ENCODE peak calls at places on chromosomes 11 and 22, in seven cellular contexts. Q, D, B, F, G, V and U are unnamed samples.

GRCh38 chr11:68445531-68446035 is 15.0 kb upstream of the PPP6R3 start:
- DNase-seq in Q (no peak), G (no peak), F (no peak), V (no peak), D (no peak), B (no peak), U (no peak)

GRCh38 chr11:91219501-91219900 is 996.7 kb upstream of the CHORDC1 start:
- DNase-seq in V (no peak), D (no peak), Q (no peak), G (no peak), B (no peak), F (peak; percentile 42), U (no peak)

GRCh38 chr11:10625281-10625981 is 57.0 kb upstream of the LYVE1 start:
- DNase-seq in D (no peak), F (no peak), G (no peak), B (no peak), V (no peak), Q (no peak), U (no peak)

GRCh38 chr22:32751065-32751739 is 50.3 kb upstream of the TIMP3 start:
- DNase-seq in G (no peak), Q (no peak), V (no peak), D (no peak), B (no peak), F (no peak), U (no peak)

GRCh38 chr11:62721994-62722393 is 5.3 kb downstream of the HNRNPUL2 start:
- DNase-seq in F (no peak), Q (peak; percentile 24), G (no peak), D (no peak), V (peak; percentile 68), B (no peak), U (no peak)

GRCh38 chr22:20918663-20919220 is 1.5 kb downstream of the CRKL start:
- DNase-seq in F (no peak), D (no peak), G (no peak), B (no peak), Q (peak; percentile 84), V (no peak), U (no peak)

GRCh38 chr11:396948-397548 is 3.0 kb downstream of the PKP3 start:
- DNase-seq in F (peak; percentile 58), Q (no peak), D (no peak), B (no peak), G (no peak), V (no peak), U (no peak)

GRCh38 chr11:123526027-123526805 is 96.1 kb downstream of the GRAMD1B start:
- DNase-seq in F (no peak), G (no peak), D (no peak), V (no peak), B (no peak), Q (no peak), U (no peak)

GRCh38 chr11:75420224-75421034 is 12.6 kb downstream of the KLHL35 start:
- DNase-seq in G (no peak), F (no peak), D (no peak), B (no peak), Q (peak; percentile 76), V (no peak), U (no peak)

GRCh38 chr11:116930177-116930576 is 92.8 kb upstream of the APOA1 start:
- DNase-seq in V (no peak), Q (no peak), D (no peak), B (no peak), F (peak; percentile 61), G (no peak), U (peak; percentile 49)

DNA sequence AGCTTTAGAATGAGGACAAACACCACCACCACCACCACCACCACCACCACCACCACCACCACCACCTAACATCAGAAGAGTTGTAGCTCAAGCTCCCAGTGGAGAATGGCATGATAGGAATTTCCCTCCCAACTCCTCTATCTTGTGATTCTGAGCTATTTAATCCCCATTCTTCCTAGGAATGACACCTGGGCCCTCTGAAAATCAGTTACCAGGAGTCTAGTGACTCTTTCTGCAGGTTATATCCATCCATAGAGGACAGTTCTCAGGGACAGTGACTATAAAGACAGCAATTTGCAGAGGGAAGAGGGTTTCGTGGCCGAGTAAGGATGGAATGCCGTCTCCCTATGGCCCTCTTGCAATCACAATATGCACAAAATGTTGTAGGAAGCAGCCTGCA is 27.8 kb downstream of the MYH9 start:
- DNase-seq in F (no peak), B (no peak), D (no peak), V (no peak), Q (no peak), G (no peak), U (no peak)
- H3K27ac ChIP-seq in F (peak overlapping the region; percentile 37), B (no peak overlapping the region), D (no peak overlapping the region), V (peak overlapping the region; percentile 99), Q (no peak overlapping the region), G (peak overlapping the region; percentile 44), U (no peak overlapping the region)

GRCh38 chr22:19182472-19183157 is 4.1 kb upstream of the SLC25A1 start:
- DNase-seq in G (no peak), B (no peak), F (no peak), V (no peak), Q (peak; percentile 42), D (no peak), U (no peak)

GRCh38 chr22:19193879-19194278 is 15.3 kb upstream of the SLC25A1 start:
- DNase-seq in Q (peak; percentile 51), F (no peak), V (no peak), D (no peak), B (no peak), G (no peak), U (no peak)

GRCh38 chr22:19183216-19183615 is 4.7 kb upstream of the SLC25A1 start:
- DNase-seq in V (no peak), Q (no peak), G (no peak), B (no peak), D (no peak), F (no peak), U (no peak)

GRCh38 chr22:19184276-19184997 is 5.9 kb upstream of the SLC25A1 start:
- DNase-seq in Q (no peak), B (no peak), V (no peak), F (no peak), G (no peak), D (no peak), U (no peak)

DNA sequence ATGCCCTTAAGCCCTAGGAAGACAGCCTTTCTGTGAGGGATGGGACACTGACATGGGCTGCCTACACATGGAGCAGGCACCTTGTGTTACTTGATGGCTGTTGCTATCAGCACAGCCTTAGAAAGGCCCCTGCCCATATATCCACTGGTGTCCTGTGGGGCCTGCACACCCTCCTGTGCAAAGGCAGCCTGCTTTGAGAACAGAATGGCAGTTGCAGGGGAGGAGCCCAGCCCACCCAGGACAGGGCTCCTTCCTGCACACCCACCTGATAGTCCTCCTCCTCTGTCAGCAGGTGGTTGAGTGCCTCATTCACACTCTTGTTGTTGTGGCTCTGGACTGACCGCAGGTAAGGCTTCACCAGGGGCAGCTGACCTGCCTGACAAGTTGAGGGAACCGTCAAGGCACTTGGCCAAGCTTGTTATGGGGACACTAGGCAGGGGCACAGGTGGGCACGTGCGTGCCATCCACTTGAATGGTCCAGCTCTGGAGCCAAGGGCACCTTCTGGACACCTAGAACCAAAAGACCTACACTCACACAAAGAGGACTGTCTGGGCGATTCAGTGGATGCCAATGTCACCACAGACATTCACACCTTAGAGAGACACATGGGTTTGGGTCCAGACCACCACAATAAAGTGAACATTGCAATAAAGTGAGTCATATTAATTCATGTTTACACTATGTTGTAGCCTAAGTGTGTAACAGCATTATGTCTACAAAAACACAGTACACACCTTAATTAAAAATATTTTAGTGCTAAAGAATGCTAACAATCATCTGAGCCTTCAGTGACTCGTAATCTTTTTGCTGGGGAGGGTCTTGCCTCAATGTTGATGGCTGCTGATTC is 9.4 kb upstream of the SLC25A1 start:
- DNase-seq in V (no peak), B (no peak), F (no peak), Q (no peak), G (no peak), D (no peak), U (no peak)
- H3K4me1 ChIP-seq in V (no peaks in the 10 kb centered on the region), B (no peaks in the 10 kb centered on the region), F (peaks cover 7% of the 10 kb centered on the region), Q (no peaks in the 10 kb centered on the region), G (no peaks in the 10 kb centered on the region), D (no peaks in the 10 kb centered on the region), U (no peaks in the 10 kb centered on the region)

DNA sequence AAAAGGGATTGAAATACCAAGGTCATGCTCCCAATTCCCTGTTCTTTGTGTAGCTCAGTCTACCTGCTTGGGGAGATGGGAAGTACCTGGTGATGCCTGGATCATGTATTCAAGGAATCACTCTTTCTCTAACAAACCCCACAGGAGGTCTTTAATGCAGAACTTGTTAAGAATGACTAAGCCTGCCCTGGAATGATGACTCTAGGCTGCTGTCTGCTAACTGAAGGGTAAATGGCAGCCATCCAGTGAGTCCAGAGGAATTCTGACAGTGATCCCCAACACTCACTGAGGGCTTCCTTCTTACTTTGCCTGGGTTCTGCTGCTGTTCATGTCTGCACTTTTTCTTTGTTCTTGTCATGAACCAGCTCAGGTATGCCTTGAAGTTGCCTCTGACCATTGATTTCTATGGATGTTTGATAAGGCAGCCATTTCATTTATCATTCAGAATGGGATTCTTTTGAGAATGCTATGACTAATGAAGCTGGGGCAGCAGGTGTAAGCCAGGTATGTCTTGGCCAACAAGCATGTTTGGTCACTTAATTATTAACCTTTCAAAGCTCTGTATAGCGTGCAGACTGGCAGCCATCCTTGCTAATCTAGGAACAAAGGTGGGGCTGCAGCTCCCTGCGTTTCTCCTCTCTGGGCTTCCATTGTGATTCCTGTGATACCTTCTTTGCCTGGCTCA is 11.4 kb downstream of the PRSS23 start:
- DNase-seq in B (no peak), V (peak; percentile 84), G (no peak), F (peak; percentile 62), D (peak; percentile 33), Q (no peak), U (peak; percentile 86)
- H3K27ac ChIP-seq in B (no peak overlapping the region), V (peak overlapping the region; percentile 86), G (peak overlapping the region; percentile 32), F (no peak overlapping the region), D (no peak overlapping the region), Q (no peak overlapping the region), U (no peak overlapping the region)

GRCh38 chr22:39468487-39469325 is 11.9 kb downstream of the MGAT3 start:
- DNase-seq in V (no peak), G (no peak), B (no peak), Q (no peak), F (no peak), D (no peak), U (peak; percentile 96)
- H3K4me1 ChIP-seq in V (peaks cover 10% of the 10 kb centered on the region), G (peaks cover 43% of the 10 kb centered on the region), B (peaks cover 17% of the 10 kb centered on the region), Q (peaks cover 63% of the 10 kb centered on the region), F (peaks cover 3% of the 10 kb centered on the region), D (no peaks in the 10 kb centered on the region), U (peaks cover 6% of the 10 kb centered on the region)